ENCODE peak calls at places on chromosomes 7 and 10, in six cellular contexts. Z is activated T-helper 9 cell treated with anti-CD3 and anti-CD28 coated beads, Interleukin-2, amount 50 U/mL, for 16 hours; J is Caki2; B is IMR-90; V is NCI-H460; N is GM23248. A is an unnamed sample.

GRCh38 chr7:47333131-47333887 is 248.6 kb downstream of the TNS3 start:
- DNase-seq in Z (no peak), J (no peak), B (no peak), V (no peak), N (no peak), A (no peak)

GRCh38 chr10:114507449-114507848 is 103.1 kb upstream of the AFAP1L2 start:
- DNase-seq in Z (no peak), J (peak), B (no peak), V (no peak), N (no peak), A (no peak)

GRCh38 chr10:29616542-29616941 is 18.2 kb downstream of the SVIL start:
- DNase-seq in Z (no peak), J (no peak), B (no peak), V (no peak), N (no peak), A (no peak)

GRCh38 chr10:24952701-24953349 is 419 bp upstream of the PRTFDC1 start:
- DNase-seq in Z (peak), J (no peak), B (peak), V (no peak), N (peak), A (no peak)

GRCh38 chr7:151104411-151105235 is 18.3 kb downstream of the AGAP3 start:
- DNase-seq in Z (no peak), J (no peak), B (peak), V (no peak), N (peak), A (no peak)

GRCh38 chr10:130983749-130984148 is 327.8 kb downstream of the TCERG1L start:
- DNase-seq in Z (no peak), J (no peak), B (no peak), V (no peak), N (no peak), A (no peak)

GRCh38 chr10:48598936-48599829 is 5.7 kb downstream of the ARHGAP22 start:
- DNase-seq in Z (no peak), J (no peak), B (no peak), V (no peak), N (no peak), A (no peak)

GRCh38 chr10:24132741-24133140 is 76.2 kb upstream of the KIAA1217 start:
- DNase-seq in Z (no peak), J (no peak), B (no peak), V (no peak), N (peak), A (no peak)

GRCh38 chr10:5738427-5738826 is 53.8 kb downstream of the TASOR2 start:
- DNase-seq in Z (no peak), J (no peak), B (no peak), V (no peak), N (no peak), A (no peak)

GRCh38 chr7:100431286-100431735 is 1.7 kb downstream of the MEPCE start:
- DNase-seq in Z (no peak), J (no peak), B (no peak), V (no peak), N (no peak), A (no peak)

GRCh38 chr7:22942191-22942590 is 71.7 kb downstream of the HYCC1 start:
- DNase-seq in Z (no peak), J (no peak), B (no peak), V (no peak), N (no peak), A (no peak)

A was measured in GM12864.